ENCODE peak calls at places on chromosomes 1 and 21, in seven cellular contexts. D is H1, I is H9, M is IMR-90, P is neuronal stem cell, W is mesendoderm, J is trophoblast cell. X is an unnamed sample.

GRCh38 chr1:172745014-172745413 is 86.1 kb downstream of the FASLG start:
- DNase-seq in W (peak), D (no peak), P (peak), I (no peak), J (peak), M (peak), X (peak)

GRCh38 chr1:17053071-17053684 is 654 bp downstream of the SDHB start:
- DNase-seq in J (no peak), M (no peak), I (no peak), D (no peak), W (no peak), P (no peak), X (no peak)

GRCh38 chr21:29578306-29578705 is 279.6 kb downstream of the BACH1 start:
- DNase-seq in I (no peak), M (no peak), P (no peak), J (no peak), D (no peak), W (no peak), X (no peak)

GRCh38 chr1:243320224-243320623 is 64.4 kb downstream of the SDCCAG8 start:
- DNase-seq in W (no peak), I (no peak), J (peak), D (no peak), M (no peak), P (no peak), X (no peak)

GRCh38 chr1:232328496-232329102 is 301.3 kb downstream of the SIPA1L2 start:
- DNase-seq in J (no peak), M (peak), I (no peak), W (peak), P (no peak), D (no peak), X (peak)

GRCh38 chr1:31380181-31380580 is 7.3 kb upstream of the FABP3 start:
- DNase-seq in P (no peak), M (no peak), D (no peak), W (no peak), J (no peak), I (no peak), X (no peak)

GRCh38 chr21:38645282-38645681 is 147.0 kb upstream of the ERG start:
- DNase-seq in W (no peak), J (no peak), I (no peak), P (no peak), D (no peak), M (peak), X (peak)

GRCh38 chr21:29647353-29647781 is 292.4 kb downstream of the GRIK1 start:
- DNase-seq in P (no peak), D (no peak), M (peak), J (no peak), W (no peak), I (no peak), X (peak)

GRCh38 chr1:22369294-22370189 is 82.1 kb upstream of the ZBTB40 start:
- DNase-seq in J (no peak), M (no peak), P (no peak), I (no peak), W (no peak), D (no peak), X (no peak)

GRCh38 chr21:41369105-41369914 is 7.5 kb downstream of the MX2 start:
- DNase-seq in W (peak), M (no peak), J (peak), I (peak), P (peak), D (peak), X (peak)

GRCh38 chr1:100277866-100278265 is 11.8 kb downstream of the RTCA start:
- DNase-seq in I (no peak), J (no peak), W (no peak), P (no peak), M (no peak), D (no peak), X (no peak)

GRCh38 chr1:196890668-196891067 is 2.8 kb downstream of the CFHR4 start:
- DNase-seq in I (no peak), M (no peak), J (no peak), W (no peak), D (no peak), P (no peak), X (no peak)
- H3K23ac ChIP-seq in I (no peak), M (no peak), J (no peak), W (no peak), D (no peak), P (no peak), X (no peak)

GRCh38 chr1:185463433-185463832 is 146.4 kb upstream of the IVNS1ABP start:
- DNase-seq in D (no peak), J (no peak), M (no peak), W (peak), P (no peak), I (no peak), X (no peak)
- H3K23ac ChIP-seq in D (no peak), J (no peak), M (no peak), W (no peak), P (no peak), I (no peak), X (no peak)

GRCh38 chr1:183622884-183623785 is 12.4 kb downstream of the ARPC5 start:
- DNase-seq in J (peak), W (peak), I (peak), M (peak), D (peak), P (peak), X (peak)

GRCh38 chr1:183619719-183620118 is 15.9 kb downstream of the ARPC5 start:
- DNase-seq in I (no peak), D (no peak), J (no peak), P (no peak), M (no peak), W (no peak), X (no peak)

GRCh38 chr1:183620311-183620710 is 15.3 kb downstream of the ARPC5 start:
- DNase-seq in M (no peak), J (peak), W (peak), I (no peak), P (no peak), D (no peak), X (no peak)

DNA sequence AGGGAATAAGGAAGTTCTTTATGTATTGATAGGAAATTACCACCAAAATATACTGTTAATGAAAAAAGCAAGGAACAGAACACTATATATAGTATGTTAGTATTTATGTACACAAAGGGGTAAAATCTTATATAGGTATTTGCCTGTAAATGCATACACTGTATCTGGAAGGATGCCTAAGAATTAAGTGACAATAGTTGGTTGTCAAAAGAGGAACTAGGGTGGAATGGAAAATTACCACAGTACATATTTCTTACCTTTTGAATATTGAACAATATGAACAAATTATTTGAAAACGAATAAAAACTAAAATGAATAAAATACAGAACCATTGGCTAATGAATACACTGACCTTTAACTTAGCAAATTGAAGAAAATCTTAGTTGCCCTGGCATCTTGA is 13.6 kb downstream of the ARPC5 start:
- DNase-seq in I (no peak), W (no peak), J (no peak), P (no peak), M (no peak), D (no peak), X (no peak)
- H3K23ac ChIP-seq in I (no peak), W (no peak), J (no peak), P (no peak), M (no peak), D (no peak), X (no peak)

GRCh38 chr1:203148579-203148978 is 21.1 kb downstream of the ADORA1 start:
- DNase-seq in I (no peak), J (no peak), W (no peak), M (no peak), D (no peak), P (no peak), X (no peak)

GRCh38 chr1:203148127-203148526 is 20.6 kb downstream of the ADORA1 start:
- DNase-seq in P (no peak), I (peak), J (peak), M (no peak), D (no peak), W (peak), X (no peak)

GRCh38 chr1:203147376-203147775 is 19.9 kb downstream of the ADORA1 start:
- DNase-seq in M (no peak), W (no peak), I (no peak), D (no peak), P (no peak), J (no peak), X (no peak)

GRCh38 chr1:203150511-203151297 is 23.2 kb downstream of the ADORA1 start:
- DNase-seq in M (no peak), I (no peak), J (no peak), W (peak), D (no peak), P (no peak), X (no peak)

DNA sequence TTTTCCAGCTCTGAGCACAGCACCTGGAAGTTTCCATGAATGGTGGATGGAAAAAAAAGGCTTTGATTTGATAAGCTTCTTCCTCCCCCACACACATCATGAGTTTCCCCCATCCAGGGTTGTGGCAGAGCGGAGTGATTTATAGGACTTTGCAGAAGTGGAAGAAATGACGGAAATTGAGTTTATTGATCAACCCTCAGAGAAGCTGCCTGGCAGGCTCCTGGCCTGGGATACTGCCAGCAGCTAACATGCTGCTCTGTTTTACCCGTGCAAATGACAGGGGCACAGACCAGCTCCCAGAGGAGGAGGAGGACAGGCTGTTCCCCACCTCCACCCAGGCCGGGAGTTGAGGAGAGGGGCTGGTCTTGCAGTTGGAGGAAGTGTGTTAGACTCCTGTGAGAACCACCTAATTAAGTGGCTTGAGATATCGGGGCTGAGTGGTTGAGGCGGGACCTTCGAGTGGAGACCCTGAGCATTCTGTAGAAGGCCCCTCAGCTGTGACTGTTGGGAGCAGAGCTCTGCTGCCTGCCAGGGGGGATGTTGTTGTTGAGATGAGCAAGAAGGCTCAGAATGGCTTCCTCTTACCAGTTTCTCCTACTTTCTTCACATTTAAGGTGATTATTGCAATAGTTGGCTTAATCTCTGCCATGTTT is 21.8 kb downstream of the ADORA1 start:
- DNase-seq in J (no peak), P (no peak), I (no peak), D (no peak), M (no peak), W (peak), X (no peak)
- H3K23ac ChIP-seq in J (no peak), P (no peak), I (no peak), D (no peak), M (no peak), W (no peak), X (no peak)

GRCh38 chr1:77781683-77782082 is 2.2 kb downstream of the MIGA1 start:
- DNase-seq in I (no peak), J (no peak), D (no peak), M (no peak), P (no peak), W (no peak), X (no peak)

GRCh38 chr1:77779529-77780281 is at the start of gene MIGA1:
- DNase-seq in M (peak), I (peak), P (peak), W (peak), J (peak), D (peak), X (peak)

DNA sequence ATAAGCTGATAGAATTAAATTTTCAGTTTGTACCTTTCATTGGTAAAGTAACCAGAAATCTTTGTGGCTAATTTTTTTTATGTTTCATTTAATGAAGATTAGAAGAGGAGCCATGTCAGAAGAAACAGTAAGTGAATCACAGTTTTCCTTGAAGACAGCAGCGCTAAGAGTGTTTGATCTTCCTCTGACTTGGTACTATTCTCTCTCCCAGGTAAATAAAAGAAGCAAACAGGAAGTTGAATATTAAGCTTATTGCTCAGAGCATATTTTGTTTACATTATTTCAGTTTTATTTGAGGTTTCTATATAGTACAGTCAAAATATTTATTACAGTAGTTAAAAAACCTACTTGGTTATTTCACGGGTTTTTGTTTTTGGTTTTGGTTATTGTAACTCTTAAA is 3.7 kb downstream of the MIGA1 start:
- DNase-seq in P (no peak), W (no peak), M (no peak), J (no peak), I (no peak), D (no peak), X (no peak)
- H3K23ac ChIP-seq in P (no peak), W (no peak), M (no peak), J (no peak), I (no peak), D (no peak), X (no peak)

GRCh38 chr1:18491168-18491567 is 10.4 kb downstream of the KLHDC7A start:
- DNase-seq in I (no peak), W (no peak), D (no peak), P (no peak), M (no peak), J (no peak), X (no peak)

GRCh38 chr1:18489417-18490143 is 8.8 kb downstream of the KLHDC7A start:
- DNase-seq in M (no peak), J (no peak), W (no peak), D (no peak), P (no peak), I (no peak), X (no peak)

GRCh38 chr1:18495635-18496034 is 14.9 kb downstream of the KLHDC7A start:
- DNase-seq in J (no peak), I (no peak), M (no peak), W (no peak), D (no peak), P (no peak), X (no peak)

DNA sequence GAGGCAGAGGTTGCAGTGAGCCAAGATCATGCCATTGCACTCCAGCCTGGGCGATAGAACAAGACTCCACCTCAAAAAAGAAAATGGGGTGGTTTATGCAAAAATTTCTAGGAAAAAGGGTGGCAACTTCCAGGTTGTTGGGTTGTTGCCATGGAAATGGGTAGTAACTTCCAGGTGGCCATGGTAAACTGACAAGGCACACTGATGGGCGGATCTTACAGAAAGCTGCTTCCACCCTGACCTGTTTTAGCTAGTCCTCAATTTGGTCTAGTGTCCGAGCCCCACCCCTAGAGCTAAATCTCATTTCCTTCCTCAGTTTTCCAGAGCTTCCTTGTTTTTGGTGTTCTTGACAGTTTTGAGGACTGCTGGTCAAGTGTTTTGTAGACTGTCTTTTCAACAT is 13.6 kb downstream of the KLHDC7A start:
- DNase-seq in I (no peak), M (no peak), W (no peak), D (no peak), J (no peak), P (no peak), X (no peak)
- H3K23ac ChIP-seq in I (no peak), M (no peak), W (no peak), D (no peak), J (no peak), P (no peak), X (no peak)

GRCh38 chr21:26489781-26490180 is 83.3 kb downstream of the CYYR1 start:
- DNase-seq in D (no peak), M (no peak), P (no peak), J (no peak), I (no peak), W (peak), X (no peak)

GRCh38 chr21:26495283-26495849 is 77.7 kb downstream of the CYYR1 start:
- DNase-seq in W (no peak), M (no peak), P (no peak), D (no peak), J (no peak), I (no peak), X (no peak)

GRCh38 chr21:26490771-26491170 is 82.3 kb downstream of the CYYR1 start:
- DNase-seq in I (no peak), D (no peak), J (no peak), P (peak), W (peak), M (no peak), X (no peak)

GRCh38 chr21:26487981-26488480 is 85.1 kb downstream of the CYYR1 start:
- DNase-seq in I (no peak), D (no peak), J (no peak), P (no peak), W (no peak), M (no peak), X (no peak)

GRCh38 chr21:26491663-26492062 is 81.4 kb downstream of the CYYR1 start:
- DNase-seq in D (no peak), M (no peak), I (no peak), W (no peak), J (no peak), P (no peak), X (no peak)
- H3K23ac ChIP-seq in D (no peak), M (no peak), I (no peak), W (no peak), J (no peak), P (no peak), X (no peak)

GRCh38 chr21:22900511-22900910 is 1902.3 kb downstream of the NCAM2 start:
- DNase-seq in M (peak), P (no peak), D (no peak), I (no peak), J (no peak), W (no peak), X (no peak)
- H3K23ac ChIP-seq in M (no peak), P (no peak), D (no peak), I (no peak), J (no peak), W (no peak), X (no peak)

GRCh38 chr1:154406572-154406879 is 1.4 kb downstream of the IL6R start:
- DNase-seq in P (no peak), I (no peak), J (no peak), D (no peak), M (no peak), W (no peak), X (no peak)
- H3K23ac ChIP-seq in P (no peak), I (no peak), J (no peak), D (no peak), M (peak), W (no peak), X (no peak)

GRCh38 chr1:47594627-47595026 is 156.8 kb downstream of the FOXD2 start:
- DNase-seq in P (no peak), D (no peak), J (no peak), M (no peak), W (no peak), I (no peak), X (no peak)

GRCh38 chr1:47591801-47592200 is 154.0 kb downstream of the FOXD2 start:
- DNase-seq in D (no peak), W (no peak), J (no peak), P (no peak), I (no peak), M (no peak), X (no peak)

GRCh38 chr1:47592296-47592975 is 154.6 kb downstream of the FOXD2 start:
- DNase-seq in W (no peak), D (no peak), M (no peak), I (no peak), P (no peak), J (no peak), X (no peak)

GRCh38 chr1:47593598-47594285 is 155.9 kb downstream of the FOXD2 start:
- DNase-seq in D (no peak), M (no peak), I (no peak), P (no peak), J (no peak), W (no peak), X (no peak)

DNA sequence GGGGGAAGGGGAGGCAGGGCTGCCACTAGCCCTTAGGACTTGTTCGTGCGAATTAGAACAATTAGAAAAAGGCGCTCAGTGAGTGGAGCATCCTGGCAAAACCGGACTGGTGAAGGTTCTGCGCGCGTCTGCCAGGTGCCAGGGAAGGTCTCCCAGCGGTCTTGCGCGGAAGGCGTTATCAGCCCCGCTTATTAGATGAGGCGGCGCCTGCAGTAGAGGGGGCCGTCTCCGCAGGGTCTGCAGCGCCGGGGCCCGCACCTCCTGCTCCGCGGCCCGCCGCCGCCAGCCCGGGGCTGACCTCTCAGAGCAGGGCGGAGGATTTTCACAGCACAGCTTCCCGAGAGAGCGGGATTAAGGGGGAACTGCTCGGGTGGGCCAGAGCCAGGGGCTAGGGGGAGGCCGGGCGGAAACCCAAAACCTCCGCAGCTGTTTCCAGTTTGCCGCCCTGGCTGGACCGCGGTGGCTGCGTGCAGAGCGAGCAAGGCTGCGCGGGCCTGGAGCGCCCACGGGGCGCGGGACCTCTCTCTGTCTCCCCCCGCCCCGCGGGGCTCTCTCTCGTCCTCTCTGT is 155.2 kb downstream of the FOXD2 start:
- DNase-seq in W (peak), D (peak), P (no peak), M (no peak), I (no peak), J (no peak), X (no peak)
- H3K23ac ChIP-seq in W (no peak), D (no peak), P (no peak), M (no peak), I (no peak), J (no peak), X (no peak)